ENCODE peak calls at places on chromosomes 4 and X, in four cellular contexts. Y, O, F and Z are unnamed samples. For H3K4me1, the result is how much of the 10 kb centered on the place peaks cover.

GRCh38 chrX:70774223-70774622 is 134.3 kb downstream of the TEX11 start:
- DNase-seq in Y (no peak), O (no peak), F (no peak), Z (no peak)

GRCh38 chrX:46838482-46838857 is 1.6 kb downstream of the RP2 start:
- DNase-seq in Y (no peak), O (no peak), F (no peak), Z (no peak)

GRCh38 chrX:130772313-130773140 is 130.5 kb downstream of the ENOX2 start:
- DNase-seq in Y (no peak), O (no peak), F (no peak), Z (no peak)

GRCh38 chr4:138034871-138035270 is 207.3 kb downstream of the SLC7A11 start:
- DNase-seq in Y (peak), O (no peak), F (no peak), Z (no peak)

GRCh38 chr4:55469979-55470378 is 74.2 kb downstream of the TMEM165 start:
- DNase-seq in Y (no peak), O (no peak), F (no peak), Z (no peak)

GRCh38 chr4:165874072-165874798 is 1.2 kb downstream of the TLL1 start:
- DNase-seq in Y (peak), O (no peak), F (no peak), Z (no peak)

GRCh38 chrX:40539214-40540142 is 41.3 kb upstream of the ATP6AP2 start:
- DNase-seq in Y (no peak), O (peak), F (no peak), Z (no peak)

GRCh38 chr4:23815351-23815750 is 74.5 kb downstream of the PPARGC1A start:
- DNase-seq in Y (no peak), O (no peak), F (no peak), Z (no peak)

GRCh38 chr4:650461-650860 is 23.6 kb downstream of the ATP5ME start:
- DNase-seq in Y (no peak), O (no peak), F (no peak), Z (no peak)

GRCh38 chr4:176313596-176314341 is 6.0 kb upstream of the SPCS3 start:
- DNase-seq in Y (no peak), O (no peak), F (no peak), Z (no peak)

GRCh38 chr4:150960818-150961217 is 54.3 kb downstream of the LRBA start:
- DNase-seq in Y (peak), O (no peak), F (no peak), Z (no peak)

GRCh38 chr4:126071346-126072333 is 756.9 kb downstream of the FAT4 start:
- DNase-seq in Y (peak), O (no peak), F (no peak), Z (no peak)

GRCh38 chr4:57424231-57424897 is 314.2 kb upstream of the IGFBP7 start:
- DNase-seq in Y (peak), O (no peak), F (no peak), Z (no peak)

GRCh38 chrX:32744906-32745305 is 466.4 kb downstream of the DMD start:
- DNase-seq in Y (peak), O (no peak), F (no peak), Z (no peak)

GRCh38 chr4:47852121-47852520 is 14.3 kb upstream of the CORIN start:
- DNase-seq in Y (peak), O (no peak), F (no peak), Z (peak)

GRCh38 chrX:78514852-78515251 is 144.3 kb downstream of the RTL3 start:
- DNase-seq in Y (no peak), O (no peak), F (no peak), Z (no peak)

GRCh38 chr4:165331823-165332222 is 4.4 kb downstream of the MSMO1 start:
- DNase-seq in Y (no peak), O (no peak), F (no peak), Z (no peak)

GRCh38 chr4:1177274-1178141 is 5.1 kb upstream of the SPON2 start:
- DNase-seq in Y (no peak), O (peak), F (no peak), Z (peak)

GRCh38 chrX:11664211-11664888 is 1.4 kb downstream of the ARHGAP6 start:
- DNase-seq in Y (no peak), O (no peak), F (no peak), Z (no peak)

GRCh38 chr4:82614868-82615449 is 53.2 kb upstream of the TMEM150C start:
- DNase-seq in Y (no peak), O (no peak), F (no peak), Z (no peak)

GRCh38 chr4:184831153-184831552 is 5.4 kb upstream of the ACSL1 start:
- DNase-seq in Y (no peak), O (no peak), F (no peak), Z (no peak)

GRCh38 chrX:84188320-84188834 is 378 bp upstream of the RPS6KA6 start:
- DNase-seq in Y (peak), O (peak), F (no peak), Z (peak)

GRCh38 chr4:3408793-3409330 is 32.9 kb upstream of the HGFAC start:
- DNase-seq in Y (no peak), O (peak), F (no peak), Z (peak)

GRCh38 chr4:76457885-76458284 is 22.9 kb downstream of the SHROOM3 start:
- DNase-seq in Y (no peak), O (no peak), F (no peak), Z (no peak)

GRCh38 chrX:41973208-41973607 is 49.9 kb upstream of the CASK start:
- DNase-seq in Y (no peak), O (no peak), F (no peak), Z (no peak)

GRCh38 chrX:91434351-91435168 is at the start of gene PABPC5:
- DNase-seq in Y (peak), O (peak), F (no peak), Z (peak)

GRCh38 chr4:3679851-3680311 is 86.3 kb upstream of the ADRA2C start:
- DNase-seq in Y (no peak), O (no peak), F (no peak), Z (no peak)

GRCh38 chr4:108045687-108046024 is 56.0 kb downstream of the HADH start:
- DNase-seq in Y (no peak), O (no peak), F (no peak), Z (peak)

GRCh38 chr4:4430492-4431195 is 43.7 kb downstream of the NSG1 start:
- DNase-seq in Y (peak), O (no peak), F (no peak), Z (no peak)

GRCh38 chrX:110836982-110837381 is 41.4 kb upstream of the CHRDL1 start:
- DNase-seq in Y (no peak), O (no peak), F (no peak), Z (no peak)

GRCh38 chr4:65259251-65259650 is 411.0 kb downstream of the EPHA5 start:
- DNase-seq in Y (no peak), O (no peak), F (no peak), Z (no peak)

GRCh38 chr4:163816494-163816893 is 322.0 kb downstream of the TMA16 start:
- DNase-seq in Y (no peak), O (no peak), F (no peak), Z (no peak)

GRCh38 chr4:39181520-39181904 is 817 bp upstream of the WDR19 start:
- DNase-seq in Y (no peak), O (no peak), F (no peak), Z (no peak)

GRCh38 chr4:39179681-39180080 is 2.6 kb upstream of the WDR19 start:
- DNase-seq in Y (no peak), O (no peak), F (no peak), Z (no peak)

GRCh38 chr4:39178706-39179105 is 3.6 kb upstream of the WDR19 start:
- DNase-seq in Y (no peak), O (no peak), F (no peak), Z (no peak)

DNA sequence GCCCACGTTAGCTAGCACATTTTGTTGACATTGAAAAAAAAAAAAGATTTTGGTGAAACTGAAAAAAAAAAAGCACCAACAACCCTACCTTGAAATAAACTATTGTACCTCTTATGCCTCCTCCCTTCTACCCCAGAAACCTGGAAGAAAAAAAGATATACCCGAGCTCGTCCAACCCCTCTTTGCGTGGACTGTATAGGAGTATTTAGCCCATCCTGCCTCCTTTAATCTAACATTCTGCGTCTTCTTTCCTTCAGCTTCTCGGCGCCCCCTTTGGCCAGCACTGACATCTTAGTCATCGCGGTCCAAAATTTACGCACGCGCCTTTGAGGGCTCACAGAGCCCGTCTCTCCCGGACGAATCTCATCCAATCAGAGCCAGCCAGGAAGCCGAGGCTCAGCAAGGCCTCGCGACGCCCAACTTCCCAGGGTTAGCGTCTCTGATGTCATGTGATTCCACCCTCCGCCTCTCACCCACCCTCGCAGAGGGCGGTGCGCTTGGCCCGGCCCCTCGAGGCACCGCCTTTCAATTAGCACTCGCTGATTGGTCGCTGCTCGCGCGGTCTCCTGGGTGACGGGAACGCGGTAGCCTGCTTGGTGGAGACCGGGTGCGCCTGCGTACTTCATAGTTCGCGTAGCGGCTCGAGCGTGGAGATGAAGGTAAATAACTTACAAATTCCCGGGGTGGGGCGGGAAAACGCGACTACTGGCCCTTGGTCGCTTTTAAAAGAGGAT is at the start of gene WDR19:
- DNase-seq in Y (peak), O (peak), F (peak), Z (peak)
- TF ChIP-seq POLR2AphosphoS5 in Y (no peak), O (peak), F (peak), Z (peak)

DNA sequence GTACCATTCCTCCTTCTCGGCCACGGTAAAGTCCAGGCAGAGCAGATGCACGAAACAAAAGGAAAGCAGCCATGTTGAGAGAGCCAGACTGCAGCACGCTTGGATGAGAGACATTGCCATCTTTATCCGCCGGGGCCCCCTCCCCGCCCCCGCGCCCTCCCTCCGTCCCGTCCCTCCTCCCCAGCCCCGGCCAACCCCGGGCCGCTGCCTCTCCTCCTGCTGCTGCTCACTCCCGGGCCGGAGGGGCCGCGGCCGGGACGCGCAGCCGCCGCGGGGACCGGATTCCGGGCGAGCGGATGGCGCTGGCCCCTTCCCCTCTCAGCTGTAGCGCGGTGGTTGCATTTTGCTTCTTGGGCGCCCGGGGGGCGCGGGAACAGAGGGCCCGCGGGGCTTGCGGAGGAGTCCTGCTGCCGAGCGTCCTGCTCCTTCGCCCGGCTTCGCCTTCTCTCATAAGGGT is 552 bp downstream of the RNF150 start:
- DNase-seq in Y (no peak), O (peak), F (no peak), Z (peak)
- H3K4me3 ChIP-seq in Y (peak), O (peak), F (peak), Z (peak)

DNA sequence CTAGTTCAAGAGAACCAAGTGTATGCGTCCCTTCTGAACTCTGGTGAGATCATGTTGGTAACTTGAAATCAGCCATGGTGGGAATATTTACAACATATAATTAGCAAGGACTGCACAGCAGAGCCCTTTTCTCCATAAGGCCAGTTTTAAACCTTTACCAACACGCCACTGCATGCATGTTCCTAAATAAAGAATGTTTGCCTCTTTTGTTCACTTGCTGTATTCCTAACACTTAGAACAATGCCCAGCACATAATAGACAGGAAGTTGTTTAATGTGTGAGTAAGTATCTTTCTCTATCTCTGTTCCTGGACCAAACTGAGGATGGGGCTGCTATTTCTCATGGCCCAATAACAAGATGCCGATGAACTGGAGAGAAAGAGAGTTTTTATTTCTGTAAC is 51.2 kb upstream of the IL21 start:
- DNase-seq in Y (peak), O (no peak), F (no peak), Z (no peak)
- H3K4me1 ChIP-seq in Y (under half), O (under half), F (under half), Z (under half)

DNA sequence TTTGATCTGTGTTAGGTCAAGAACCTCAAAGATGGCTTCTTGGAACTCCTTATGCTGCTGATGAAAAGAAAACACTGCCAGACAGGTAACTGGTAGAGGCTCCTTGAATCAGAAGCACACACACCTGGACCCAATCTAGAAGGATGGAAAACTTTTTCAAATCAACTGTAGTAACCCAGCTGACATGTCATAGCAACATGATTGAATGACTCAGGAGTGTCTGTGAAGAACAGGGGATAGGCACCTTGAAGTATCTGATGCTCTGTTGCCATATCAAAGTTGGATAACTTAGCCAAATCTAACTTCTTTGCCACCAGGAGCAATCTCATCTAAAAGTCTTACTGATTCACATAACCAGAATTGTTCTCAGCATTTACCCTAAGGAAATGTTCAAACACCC is 98.8 kb downstream of the ELOVL6 start:
- DNase-seq in Y (no peak), O (no peak), F (no peak), Z (no peak)
- TF ChIP-seq POLR2AphosphoS5 in Y (no peak), O (no peak), F (no peak), Z (no peak)

DNA sequence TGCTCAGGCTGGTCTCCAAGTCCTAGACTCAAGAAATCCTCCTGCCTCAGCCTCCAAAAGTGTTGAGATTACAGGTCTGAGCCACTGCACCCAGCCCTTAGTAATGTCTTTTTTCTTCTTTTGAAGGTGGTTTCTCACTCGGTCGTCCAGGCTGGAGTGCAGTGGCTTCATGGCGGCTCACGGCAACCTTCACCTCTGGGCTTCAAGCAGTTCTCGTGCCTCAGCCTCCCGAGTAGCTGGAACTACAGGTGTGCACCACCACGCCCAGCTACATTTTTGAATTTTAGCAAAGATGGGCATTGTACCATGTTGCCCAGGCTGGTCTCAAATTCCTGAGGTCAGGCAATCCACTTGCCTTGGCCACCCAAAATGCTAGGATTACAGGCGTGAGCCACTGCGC is 32.3 kb upstream of the ASMTL start:
- DNase-seq in Y (no peak), O (no peak), F (no peak), Z (no peak)
- H3K4me3 ChIP-seq in Y (no peak), O (no peak), F (no peak), Z (no peak)

GRCh38 chr4:153472122-153473037 is 6.2 kb downstream of the TMEM131L start:
- DNase-seq in Y (no peak), O (no peak), F (no peak), Z (no peak)
- H3K4me1 ChIP-seq in Y (under half), O (under half), F (under half), Z (under half)

GRCh38 chrX:1274786-1275185 is 6.2 kb downstream of the CSF2RA start:
- DNase-seq in Y (no peak), O (no peak), F (no peak), Z (no peak)
- TF ChIP-seq POLR2AphosphoS5 in Y (no peak), O (no peak), F (no peak), Z (no peak)